ENCODE peak calls at places on chromosomes 6 and 20, in seven cellular contexts. One of them, this sample, is unnamed.

GRCh38 chr20:10547276-10548114 is 112.4 kb downstream of the SLX4IP start:
- DNase-seq in activated CD8-positive, alpha-beta memory T cell treated with anti-CD3 and anti-CD28 coated beads, Interleukin-2, amount 10 ng/mL, durations not matched to agents 7 days and 5 days: no peak
- DNase-seq in activated CD4-positive, alpha-beta T cell treated with anti-CD3 and anti-CD28 coated beads for 4 hours: no peak
- DNase-seq in EL: no peak
- DNase-seq in left ventricle myocardium superior: no peak
- DNase-seq in AG10803: no peak
- DNase-seq in effector memory CD4-positive, alpha-beta T cell: no peak
- DNase-seq in this sample: peak; percentile 66

GRCh38 chr6:25311251-25311910 is 32.2 kb downstream of the CARMIL1 start:
- DNase-seq in activated CD8-positive, alpha-beta memory T cell treated with anti-CD3 and anti-CD28 coated beads, Interleukin-2, amount 10 ng/mL, durations not matched to agents 7 days and 5 days: no peak
- DNase-seq in AG10803: peak; percentile 70
- DNase-seq in activated CD4-positive, alpha-beta T cell treated with anti-CD3 and anti-CD28 coated beads for 4 hours: no peak
- DNase-seq in effector memory CD4-positive, alpha-beta T cell: no peak
- DNase-seq in EL: peak; percentile 64
- DNase-seq in left ventricle myocardium superior: no peak
- DNase-seq in this sample: no peak

GRCh38 chr6:41374618-41375590 is 39.5 kb downstream of the NCR2 start:
- DNase-seq in EL: no peak
- DNase-seq in effector memory CD4-positive, alpha-beta T cell: no peak
- DNase-seq in activated CD8-positive, alpha-beta memory T cell treated with anti-CD3 and anti-CD28 coated beads, Interleukin-2, amount 10 ng/mL, durations not matched to agents 7 days and 5 days: no peak
- DNase-seq in activated CD4-positive, alpha-beta T cell treated with anti-CD3 and anti-CD28 coated beads for 4 hours: no peak
- DNase-seq in left ventricle myocardium superior: no peak
- DNase-seq in AG10803: no peak
- DNase-seq in this sample: peak; percentile 87

GRCh38 chr20:3887870-3888614 is 1.1 kb upstream of the PANK2 start:
- DNase-seq in effector memory CD4-positive, alpha-beta T cell: no peak
- DNase-seq in activated CD8-positive, alpha-beta memory T cell treated with anti-CD3 and anti-CD28 coated beads, Interleukin-2, amount 10 ng/mL, durations not matched to agents 7 days and 5 days: no peak
- DNase-seq in AG10803: peak; percentile 41
- DNase-seq in left ventricle myocardium superior: peak; percentile 39
- DNase-seq in EL: peak; percentile 62
- DNase-seq in activated CD4-positive, alpha-beta T cell treated with anti-CD3 and anti-CD28 coated beads for 4 hours: no peak
- DNase-seq in this sample: no peak

GRCh38 chr6:33779305-33779704 is 9.6 kb downstream of the LEMD2 start:
- DNase-seq in activated CD8-positive, alpha-beta memory T cell treated with anti-CD3 and anti-CD28 coated beads, Interleukin-2, amount 10 ng/mL, durations not matched to agents 7 days and 5 days: no peak
- DNase-seq in effector memory CD4-positive, alpha-beta T cell: no peak
- DNase-seq in AG10803: no peak
- DNase-seq in left ventricle myocardium superior: no peak
- DNase-seq in activated CD4-positive, alpha-beta T cell treated with anti-CD3 and anti-CD28 coated beads for 4 hours: no peak
- DNase-seq in EL: no peak
- DNase-seq in this sample: no peak

GRCh38 chr6:119158057-119158848 is 79.8 kb upstream of the FAM184A start:
- DNase-seq in EL: no peak
- DNase-seq in effector memory CD4-positive, alpha-beta T cell: no peak
- DNase-seq in AG10803: peak; percentile 97
- DNase-seq in activated CD8-positive, alpha-beta memory T cell treated with anti-CD3 and anti-CD28 coated beads, Interleukin-2, amount 10 ng/mL, durations not matched to agents 7 days and 5 days: no peak
- DNase-seq in left ventricle myocardium superior: peak; percentile 66
- DNase-seq in activated CD4-positive, alpha-beta T cell treated with anti-CD3 and anti-CD28 coated beads for 4 hours: no peak
- DNase-seq in this sample: no peak

GRCh38 chr6:15351631-15352030 is 105.8 kb downstream of the JARID2 start:
- DNase-seq in AG10803: peak; percentile 93
- DNase-seq in activated CD8-positive, alpha-beta memory T cell treated with anti-CD3 and anti-CD28 coated beads, Interleukin-2, amount 10 ng/mL, durations not matched to agents 7 days and 5 days: no peak
- DNase-seq in effector memory CD4-positive, alpha-beta T cell: no peak
- DNase-seq in left ventricle myocardium superior: peak; percentile 52
- DNase-seq in activated CD4-positive, alpha-beta T cell treated with anti-CD3 and anti-CD28 coated beads for 4 hours: no peak
- DNase-seq in EL: peak; percentile 81
- DNase-seq in this sample: no peak

GRCh38 chr6:131400054-131400781 is 172.8 kb upstream of the ARG1 start:
- DNase-seq in AG10803: peak; percentile 75
- DNase-seq in effector memory CD4-positive, alpha-beta T cell: no peak
- DNase-seq in activated CD4-positive, alpha-beta T cell treated with anti-CD3 and anti-CD28 coated beads for 4 hours: no peak
- DNase-seq in activated CD8-positive, alpha-beta memory T cell treated with anti-CD3 and anti-CD28 coated beads, Interleukin-2, amount 10 ng/mL, durations not matched to agents 7 days and 5 days: no peak
- DNase-seq in left ventricle myocardium superior: no peak
- DNase-seq in EL: peak; percentile 86
- DNase-seq in this sample: no peak

GRCh38 chr6:149147939-149148718 is 169.4 kb upstream of the TAB2 start:
- DNase-seq in activated CD4-positive, alpha-beta T cell treated with anti-CD3 and anti-CD28 coated beads for 4 hours: no peak
- DNase-seq in left ventricle myocardium superior: no peak
- DNase-seq in activated CD8-positive, alpha-beta memory T cell treated with anti-CD3 and anti-CD28 coated beads, Interleukin-2, amount 10 ng/mL, durations not matched to agents 7 days and 5 days: peak; percentile 73
- DNase-seq in effector memory CD4-positive, alpha-beta T cell: no peak
- DNase-seq in EL: no peak
- DNase-seq in AG10803: no peak
- DNase-seq in this sample: no peak

GRCh38 chr6:54935739-54936138 is 89.2 kb downstream of the FAM83B start:
- DNase-seq in activated CD8-positive, alpha-beta memory T cell treated with anti-CD3 and anti-CD28 coated beads, Interleukin-2, amount 10 ng/mL, durations not matched to agents 7 days and 5 days: no peak
- DNase-seq in AG10803: peak; percentile 42
- DNase-seq in EL: peak; percentile 61
- DNase-seq in left ventricle myocardium superior: no peak
- DNase-seq in activated CD4-positive, alpha-beta T cell treated with anti-CD3 and anti-CD28 coated beads for 4 hours: no peak
- DNase-seq in effector memory CD4-positive, alpha-beta T cell: no peak
- DNase-seq in this sample: no peak

GRCh38 chr6:36809933-36810844 is 29.1 kb downstream of the CPNE5 start:
- DNase-seq in effector memory CD4-positive, alpha-beta T cell: no peak
- DNase-seq in left ventricle myocardium superior: no peak
- DNase-seq in activated CD4-positive, alpha-beta T cell treated with anti-CD3 and anti-CD28 coated beads for 4 hours: no peak
- DNase-seq in EL: no peak
- DNase-seq in activated CD8-positive, alpha-beta memory T cell treated with anti-CD3 and anti-CD28 coated beads, Interleukin-2, amount 10 ng/mL, durations not matched to agents 7 days and 5 days: no peak
- DNase-seq in AG10803: no peak
- DNase-seq in this sample: no peak

GRCh38 chr6:105121981-105122380 is 57.8 kb downstream of the POPDC3 start:
- DNase-seq in left ventricle myocardium superior: no peak
- DNase-seq in effector memory CD4-positive, alpha-beta T cell: no peak
- DNase-seq in EL: no peak
- DNase-seq in activated CD8-positive, alpha-beta memory T cell treated with anti-CD3 and anti-CD28 coated beads, Interleukin-2, amount 10 ng/mL, durations not matched to agents 7 days and 5 days: no peak
- DNase-seq in activated CD4-positive, alpha-beta T cell treated with anti-CD3 and anti-CD28 coated beads for 4 hours: no peak
- DNase-seq in AG10803: no peak
- DNase-seq in this sample: no peak

GRCh38 chr6:166289181-166290061 is 18.8 kb downstream of the PRR18 start:
- DNase-seq in effector memory CD4-positive, alpha-beta T cell: no peak
- DNase-seq in activated CD8-positive, alpha-beta memory T cell treated with anti-CD3 and anti-CD28 coated beads, Interleukin-2, amount 10 ng/mL, durations not matched to agents 7 days and 5 days: no peak
- DNase-seq in activated CD4-positive, alpha-beta T cell treated with anti-CD3 and anti-CD28 coated beads for 4 hours: no peak
- DNase-seq in EL: no peak
- DNase-seq in AG10803: no peak
- DNase-seq in left ventricle myocardium superior: no peak
- DNase-seq in this sample: no peak

GRCh38 chr6:49555951-49556350 is 5.5 kb downstream of the C6orf141 start:
- DNase-seq in effector memory CD4-positive, alpha-beta T cell: no peak
- DNase-seq in activated CD4-positive, alpha-beta T cell treated with anti-CD3 and anti-CD28 coated beads for 4 hours: no peak
- DNase-seq in AG10803: no peak
- DNase-seq in activated CD8-positive, alpha-beta memory T cell treated with anti-CD3 and anti-CD28 coated beads, Interleukin-2, amount 10 ng/mL, durations not matched to agents 7 days and 5 days: no peak
- DNase-seq in left ventricle myocardium superior: no peak
- DNase-seq in EL: no peak
- DNase-seq in this sample: no peak

GRCh38 chr6:40887904-40888303 is 151.1 kb downstream of the UNC5CL start:
- DNase-seq in AG10803: no peak
- DNase-seq in activated CD8-positive, alpha-beta memory T cell treated with anti-CD3 and anti-CD28 coated beads, Interleukin-2, amount 10 ng/mL, durations not matched to agents 7 days and 5 days: no peak
- DNase-seq in EL: no peak
- DNase-seq in left ventricle myocardium superior: no peak
- DNase-seq in effector memory CD4-positive, alpha-beta T cell: no peak
- DNase-seq in activated CD4-positive, alpha-beta T cell treated with anti-CD3 and anti-CD28 coated beads for 4 hours: no peak
- DNase-seq in this sample: no peak

GRCh38 chr20:48760403-48760889 is 67.4 kb downstream of the PREX1 start:
- DNase-seq in effector memory CD4-positive, alpha-beta T cell: peak; percentile 61
- DNase-seq in activated CD4-positive, alpha-beta T cell treated with anti-CD3 and anti-CD28 coated beads for 4 hours: peak; percentile 64
- DNase-seq in AG10803: peak; percentile 28
- DNase-seq in left ventricle myocardium superior: no peak
- DNase-seq in EL: peak; percentile 47
- DNase-seq in activated CD8-positive, alpha-beta memory T cell treated with anti-CD3 and anti-CD28 coated beads, Interleukin-2, amount 10 ng/mL, durations not matched to agents 7 days and 5 days: peak; percentile 91
- DNase-seq in this sample: no peak

GRCh38 chr20:25733903-25734302 is 37.2 kb upstream of the ZNF337 start:
- DNase-seq in effector memory CD4-positive, alpha-beta T cell: no peak
- DNase-seq in AG10803: no peak
- DNase-seq in activated CD8-positive, alpha-beta memory T cell treated with anti-CD3 and anti-CD28 coated beads, Interleukin-2, amount 10 ng/mL, durations not matched to agents 7 days and 5 days: no peak
- DNase-seq in EL: no peak
- DNase-seq in left ventricle myocardium superior: no peak
- DNase-seq in activated CD4-positive, alpha-beta T cell treated with anti-CD3 and anti-CD28 coated beads for 4 hours: no peak
- DNase-seq in this sample: no peak

GRCh38 chr20:10761786-10762185 is 88.0 kb upstream of the JAG1 start:
- DNase-seq in activated CD8-positive, alpha-beta memory T cell treated with anti-CD3 and anti-CD28 coated beads, Interleukin-2, amount 10 ng/mL, durations not matched to agents 7 days and 5 days: no peak
- DNase-seq in EL: peak; percentile 76
- DNase-seq in left ventricle myocardium superior: no peak
- DNase-seq in AG10803: no peak
- DNase-seq in activated CD4-positive, alpha-beta T cell treated with anti-CD3 and anti-CD28 coated beads for 4 hours: no peak
- DNase-seq in effector memory CD4-positive, alpha-beta T cell: no peak
- DNase-seq in this sample: no peak

GRCh38 chr6:117272032-117272866 is 6.9 kb downstream of the VGLL2 start:
- DNase-seq in left ventricle myocardium superior: no peak
- DNase-seq in activated CD8-positive, alpha-beta memory T cell treated with anti-CD3 and anti-CD28 coated beads, Interleukin-2, amount 10 ng/mL, durations not matched to agents 7 days and 5 days: no peak
- DNase-seq in AG10803: peak; percentile 4
- DNase-seq in effector memory CD4-positive, alpha-beta T cell: no peak
- DNase-seq in EL: no peak
- DNase-seq in activated CD4-positive, alpha-beta T cell treated with anti-CD3 and anti-CD28 coated beads for 4 hours: no peak
- DNase-seq in this sample: no peak

GRCh38 chr6:107105511-107106116 is 9.7 kb downstream of the BEND3 start:
- DNase-seq in EL: no peak
- DNase-seq in left ventricle myocardium superior: no peak
- DNase-seq in AG10803: no peak
- DNase-seq in activated CD8-positive, alpha-beta memory T cell treated with anti-CD3 and anti-CD28 coated beads, Interleukin-2, amount 10 ng/mL, durations not matched to agents 7 days and 5 days: no peak
- DNase-seq in effector memory CD4-positive, alpha-beta T cell: no peak
- DNase-seq in activated CD4-positive, alpha-beta T cell treated with anti-CD3 and anti-CD28 coated beads for 4 hours: no peak
- DNase-seq in this sample: no peak

GRCh38 chr20:57618766-57619052 is 1.5 kb downstream of the ZBP1 start:
- DNase-seq in left ventricle myocardium superior: no peak
- DNase-seq in EL: no peak
- DNase-seq in effector memory CD4-positive, alpha-beta T cell: no peak
- DNase-seq in activated CD8-positive, alpha-beta memory T cell treated with anti-CD3 and anti-CD28 coated beads, Interleukin-2, amount 10 ng/mL, durations not matched to agents 7 days and 5 days: no peak
- DNase-seq in activated CD4-positive, alpha-beta T cell treated with anti-CD3 and anti-CD28 coated beads for 4 hours: no peak
- DNase-seq in AG10803: no peak
- DNase-seq in this sample: no peak

GRCh38 chr20:25000268-25000801 is 7.8 kb upstream of the APMAP start:
- DNase-seq in EL: peak; percentile 89
- DNase-seq in AG10803: peak; percentile 98
- DNase-seq in effector memory CD4-positive, alpha-beta T cell: no peak
- DNase-seq in activated CD4-positive, alpha-beta T cell treated with anti-CD3 and anti-CD28 coated beads for 4 hours: no peak
- DNase-seq in left ventricle myocardium superior: peak; percentile 89
- DNase-seq in activated CD8-positive, alpha-beta memory T cell treated with anti-CD3 and anti-CD28 coated beads, Interleukin-2, amount 10 ng/mL, durations not matched to agents 7 days and 5 days: no peak
- DNase-seq in this sample: no peak

GRCh38 chr6:109978174-109979032 is at the start of gene GPR6:
- DNase-seq in effector memory CD4-positive, alpha-beta T cell: no peak
- DNase-seq in activated CD8-positive, alpha-beta memory T cell treated with anti-CD3 and anti-CD28 coated beads, Interleukin-2, amount 10 ng/mL, durations not matched to agents 7 days and 5 days: peak; percentile 64
- DNase-seq in EL: peak; percentile 54
- DNase-seq in AG10803: peak; percentile 25
- DNase-seq in activated CD4-positive, alpha-beta T cell treated with anti-CD3 and anti-CD28 coated beads for 4 hours: peak; percentile 5
- DNase-seq in left ventricle myocardium superior: peak; percentile 79
- DNase-seq in this sample: no peak

GRCh38 chr6:157860505-157860991 is 37.5 kb downstream of the SNX9 start:
- DNase-seq in effector memory CD4-positive, alpha-beta T cell: no peak
- DNase-seq in AG10803: no peak
- DNase-seq in activated CD4-positive, alpha-beta T cell treated with anti-CD3 and anti-CD28 coated beads for 4 hours: peak; percentile 28
- DNase-seq in activated CD8-positive, alpha-beta memory T cell treated with anti-CD3 and anti-CD28 coated beads, Interleukin-2, amount 10 ng/mL, durations not matched to agents 7 days and 5 days: no peak
- DNase-seq in EL: no peak
- DNase-seq in left ventricle myocardium superior: no peak
- DNase-seq in this sample: no peak

GRCh38 chr6:170023620-170024521 is 267.0 kb downstream of the DLL1 start:
- DNase-seq in EL: no peak
- DNase-seq in activated CD4-positive, alpha-beta T cell treated with anti-CD3 and anti-CD28 coated beads for 4 hours: no peak
- DNase-seq in AG10803: no peak
- DNase-seq in left ventricle myocardium superior: peak; percentile 60
- DNase-seq in activated CD8-positive, alpha-beta memory T cell treated with anti-CD3 and anti-CD28 coated beads, Interleukin-2, amount 10 ng/mL, durations not matched to agents 7 days and 5 days: no peak
- DNase-seq in effector memory CD4-positive, alpha-beta T cell: no peak
- DNase-seq in this sample: no peak

GRCh38 chr6:151263967-151264366 is 24.2 kb downstream of the AKAP12 start:
- DNase-seq in activated CD4-positive, alpha-beta T cell treated with anti-CD3 and anti-CD28 coated beads for 4 hours: no peak
- DNase-seq in AG10803: peak; percentile 32
- DNase-seq in effector memory CD4-positive, alpha-beta T cell: no peak
- DNase-seq in EL: no peak
- DNase-seq in left ventricle myocardium superior: peak; percentile 60
- DNase-seq in activated CD8-positive, alpha-beta memory T cell treated with anti-CD3 and anti-CD28 coated beads, Interleukin-2, amount 10 ng/mL, durations not matched to agents 7 days and 5 days: no peak
- DNase-seq in this sample: no peak

GRCh38 chr20:46207031-46207549 is 89.0 kb downstream of the CD40 start:
- DNase-seq in EL: no peak
- DNase-seq in AG10803: no peak
- DNase-seq in left ventricle myocardium superior: peak; percentile 49
- DNase-seq in effector memory CD4-positive, alpha-beta T cell: no peak
- DNase-seq in activated CD4-positive, alpha-beta T cell treated with anti-CD3 and anti-CD28 coated beads for 4 hours: no peak
- DNase-seq in activated CD8-positive, alpha-beta memory T cell treated with anti-CD3 and anti-CD28 coated beads, Interleukin-2, amount 10 ng/mL, durations not matched to agents 7 days and 5 days: no peak
- DNase-seq in this sample: no peak

GRCh38 chr6:56555438-56555872 is 87.2 kb downstream of the DST start:
- DNase-seq in left ventricle myocardium superior: peak; percentile 30
- DNase-seq in AG10803: peak; percentile 54
- DNase-seq in activated CD8-positive, alpha-beta memory T cell treated with anti-CD3 and anti-CD28 coated beads, Interleukin-2, amount 10 ng/mL, durations not matched to agents 7 days and 5 days: no peak
- DNase-seq in EL: no peak
- DNase-seq in effector memory CD4-positive, alpha-beta T cell: no peak
- DNase-seq in activated CD4-positive, alpha-beta T cell treated with anti-CD3 and anti-CD28 coated beads for 4 hours: no peak
- DNase-seq in this sample: no peak

GRCh38 chr6:5684320-5684719 is 322.4 kb downstream of the NRN1 start:
- DNase-seq in left ventricle myocardium superior: no peak
- DNase-seq in activated CD8-positive, alpha-beta memory T cell treated with anti-CD3 and anti-CD28 coated beads, Interleukin-2, amount 10 ng/mL, durations not matched to agents 7 days and 5 days: no peak
- DNase-seq in EL: no peak
- DNase-seq in activated CD4-positive, alpha-beta T cell treated with anti-CD3 and anti-CD28 coated beads for 4 hours: no peak
- DNase-seq in AG10803: peak; percentile 38
- DNase-seq in effector memory CD4-positive, alpha-beta T cell: no peak
- DNase-seq in this sample: no peak

GRCh38 chr20:54061106-54061881 is 9.1 kb downstream of the BCAS1 start:
- DNase-seq in activated CD4-positive, alpha-beta T cell treated with anti-CD3 and anti-CD28 coated beads for 4 hours: no peak
- DNase-seq in EL: no peak
- DNase-seq in AG10803: peak; percentile 87
- DNase-seq in activated CD8-positive, alpha-beta memory T cell treated with anti-CD3 and anti-CD28 coated beads, Interleukin-2, amount 10 ng/mL, durations not matched to agents 7 days and 5 days: no peak
- DNase-seq in left ventricle myocardium superior: no peak
- DNase-seq in effector memory CD4-positive, alpha-beta T cell: no peak
- DNase-seq in this sample: no peak

GRCh38 chr6:11166948-11167347 is 55.4 kb upstream of the ERVFRD-1 start:
- DNase-seq in left ventricle myocardium superior: no peak
- DNase-seq in AG10803: no peak
- DNase-seq in activated CD4-positive, alpha-beta T cell treated with anti-CD3 and anti-CD28 coated beads for 4 hours: no peak
- DNase-seq in effector memory CD4-positive, alpha-beta T cell: no peak
- DNase-seq in EL: no peak
- DNase-seq in activated CD8-positive, alpha-beta memory T cell treated with anti-CD3 and anti-CD28 coated beads, Interleukin-2, amount 10 ng/mL, durations not matched to agents 7 days and 5 days: no peak
- DNase-seq in this sample: no peak

GRCh38 chr6:169452117-169452868 is 198.6 kb upstream of the THBS2 start:
- DNase-seq in activated CD4-positive, alpha-beta T cell treated with anti-CD3 and anti-CD28 coated beads for 4 hours: no peak
- DNase-seq in left ventricle myocardium superior: peak; percentile 77
- DNase-seq in effector memory CD4-positive, alpha-beta T cell: no peak
- DNase-seq in EL: peak; percentile 95
- DNase-seq in AG10803: peak; percentile 94
- DNase-seq in activated CD8-positive, alpha-beta memory T cell treated with anti-CD3 and anti-CD28 coated beads, Interleukin-2, amount 10 ng/mL, durations not matched to agents 7 days and 5 days: no peak
- DNase-seq in this sample: no peak

GRCh38 chr6:93163146-93163545 is 256.2 kb downstream of the EPHA7 start:
- DNase-seq in activated CD8-positive, alpha-beta memory T cell treated with anti-CD3 and anti-CD28 coated beads, Interleukin-2, amount 10 ng/mL, durations not matched to agents 7 days and 5 days: no peak
- DNase-seq in activated CD4-positive, alpha-beta T cell treated with anti-CD3 and anti-CD28 coated beads for 4 hours: no peak
- DNase-seq in AG10803: no peak
- DNase-seq in left ventricle myocardium superior: no peak
- DNase-seq in effector memory CD4-positive, alpha-beta T cell: no peak
- DNase-seq in EL: no peak
- DNase-seq in this sample: no peak

This sample was measured in esophagus muscularis mucosa.